ENCODE peak calls at places on chromosomes 12 and 14, in seven cellular contexts. L, A, Q, X, P, V and D are unnamed samples. For H3K9me3, the result is how much of the 10 kb centered on the place peaks cover.

GRCh38 chr14:71203306-71203705 is 296.0 kb downstream of the PCNX1 start:
- DNase-seq in L (no peak), A (no peak), Q (no peak), X (no peak), P (no peak), V (no peak), D (no peak)

GRCh38 chr12:597926-598568 is 65.2 kb downstream of the NINJ2 start:
- DNase-seq in L (no peak), A (no peak), Q (no peak), X (no peak), P (no peak), V (no peak), D (peak)

GRCh38 chr14:77014004-77014604 is 14.4 kb downstream of the IRF2BPL start:
- DNase-seq in L (no peak), A (peak), Q (no peak), X (peak), P (no peak), V (peak), D (no peak)

GRCh38 chr14:33198684-33199083 is 260.0 kb downstream of the NPAS3 start:
- DNase-seq in L (no peak), A (no peak), Q (no peak), X (no peak), P (no peak), V (no peak), D (no peak)

GRCh38 chr12:130254476-130255276 is 83.0 kb upstream of the PIWIL1 start:
- DNase-seq in L (no peak), A (no peak), Q (no peak), X (no peak), P (no peak), V (no peak), D (no peak)

GRCh38 chr12:94743174-94743573 is 92.8 kb upstream of the TMCC3 start:
- DNase-seq in L (no peak), A (no peak), Q (no peak), X (no peak), P (no peak), V (no peak), D (no peak)

GRCh38 chr14:65168840-65169239 is 66.5 kb upstream of the MAX start:
- DNase-seq in L (no peak), A (peak), Q (no peak), X (no peak), P (peak), V (no peak), D (no peak)

GRCh38 chr14:52618602-52619001 is 66.0 kb downstream of the GPR137C start:
- DNase-seq in L (no peak), A (no peak), Q (no peak), X (no peak), P (no peak), V (no peak), D (no peak)

GRCh38 chr12:54191550-54192022 is 2.8 kb upstream of the SMUG1 start:
- DNase-seq in L (peak), A (peak), Q (peak), X (peak), P (peak), V (peak), D (peak)

GRCh38 chr12:24374452-24374851 is 425.0 kb upstream of the SOX5 start:
- DNase-seq in L (no peak), A (no peak), Q (no peak), X (no peak), P (no peak), V (no peak), D (no peak)

GRCh38 chr14:66426451-66426850 is 59.7 kb upstream of the CCDC196 start:
- DNase-seq in L (no peak), A (no peak), Q (no peak), X (no peak), P (no peak), V (no peak), D (no peak)

GRCh38 chr14:34770901-34771300 is 56.5 kb upstream of the CFL2 start:
- DNase-seq in L (no peak), A (no peak), Q (no peak), X (no peak), P (no peak), V (no peak), D (no peak)

GRCh38 chr12:66428261-66428660 is 126.0 kb downstream of the HELB start:
- DNase-seq in L (no peak), A (no peak), Q (no peak), X (no peak), P (no peak), V (no peak), D (no peak)

GRCh38 chr12:67714648-67715047 is 66.1 kb downstream of the DYRK2 start:
- DNase-seq in L (no peak), A (no peak), Q (no peak), X (no peak), P (no peak), V (no peak), D (no peak)

GRCh38 chr12:19273482-19274330 is 144.2 kb downstream of the PLEKHA5 start:
- DNase-seq in L (no peak), A (peak), Q (peak), X (peak), P (no peak), V (peak), D (peak)

GRCh38 chr12:49364989-49365388 is 2.3 kb upstream of the SPATS2 start:
- DNase-seq in L (no peak), A (peak), Q (no peak), X (peak), P (no peak), V (no peak), D (no peak)

GRCh38 chr14:26851793-26852192 is 254.0 kb upstream of the NOVA1 start:
- DNase-seq in L (no peak), A (no peak), Q (no peak), X (no peak), P (peak), V (no peak), D (no peak)
- H3K9me3 ChIP-seq in L (under half), A (under half), Q (under half), X (under half), P (half or more), V (under half), D (under half)

GRCh38 chr12:34400986-34401658 is 378.8 kb downstream of the ALG10 start:
- DNase-seq in L (peak), A (no peak), Q (no peak), X (peak), P (no peak), V (no peak), D (peak)
- H3K9me3 ChIP-seq in L (half or more), A (under half), Q (under half), X (under half), P (under half), V (under half), D (under half)

GRCh38 chr14:19917955-19918518 is 2.4 kb upstream of the OR4K5 start:
- DNase-seq in L (no peak), A (no peak), Q (no peak), X (no peak), P (no peak), V (no peak), D (no peak)
- H3K9me3 ChIP-seq in L (under half), A (under half), Q (under half), X (under half), P (under half), V (under half), D (under half)

DNA sequence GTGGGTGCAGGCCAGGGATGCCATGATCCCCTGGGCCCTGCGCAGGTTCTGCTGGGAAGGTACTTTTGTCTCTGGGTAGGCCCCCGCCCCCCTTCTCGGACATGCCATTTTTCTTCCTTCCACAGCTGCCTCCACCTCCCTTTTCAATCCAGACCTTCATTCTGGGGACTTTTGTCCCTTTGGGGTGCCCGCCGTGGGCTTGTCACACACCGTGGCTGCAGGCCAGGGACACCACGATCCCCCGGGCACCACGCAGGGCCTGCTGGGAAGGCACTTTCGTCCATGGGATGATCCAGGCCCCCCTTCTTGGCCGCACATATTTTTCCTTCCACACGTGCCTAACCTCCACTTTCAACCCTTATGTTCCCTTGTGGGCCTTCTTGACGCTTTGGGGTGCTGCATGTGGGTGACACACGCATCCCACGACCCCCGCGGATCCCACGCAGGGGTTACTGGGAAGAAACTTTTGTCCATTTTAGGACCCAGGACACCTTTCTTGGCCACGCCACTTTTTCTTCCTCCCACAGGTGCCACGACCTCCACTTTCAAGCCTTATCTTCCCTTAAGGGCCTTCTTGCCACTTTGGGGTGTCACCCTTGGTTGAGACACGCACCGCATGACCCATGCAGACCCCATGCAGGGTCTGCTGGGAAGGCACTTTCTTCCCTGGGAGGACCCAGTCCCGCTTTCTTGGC is 272.5 kb downstream of the ALG10 start:
- DNase-seq in L (no peak), A (no peak), Q (no peak), X (no peak), P (no peak), V (peak), D (no peak)
- H3K9me3 ChIP-seq in L (under half), A (under half), Q (under half), X (under half), P (under half), V (under half), D (under half)

DNA sequence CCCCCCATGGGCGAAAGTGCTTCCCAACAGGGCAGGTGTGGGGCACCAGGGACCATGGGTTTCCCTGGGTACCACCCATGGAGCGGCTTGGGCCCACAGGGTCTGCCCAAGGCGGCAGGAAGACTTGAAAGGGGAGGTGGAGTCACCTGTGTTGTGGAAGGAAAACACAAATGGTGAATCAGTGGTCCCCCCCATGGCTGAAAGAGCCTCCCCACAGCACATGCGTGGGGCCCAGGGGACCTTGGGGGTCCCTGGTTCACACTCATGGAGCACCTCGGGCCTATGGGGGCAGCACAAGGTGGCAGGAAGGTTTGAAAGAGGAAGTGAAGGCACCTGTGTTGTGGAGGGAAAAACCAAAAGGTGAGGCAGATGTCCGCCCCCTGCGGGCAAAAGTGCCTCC is 581.9 kb downstream of the ALG10 start:
- DNase-seq in L (peak), A (no peak), Q (no peak), X (no peak), P (no peak), V (no peak), D (no peak)
- H3K9me3 ChIP-seq in L (half or more), A (under half), Q (under half), X (under half), P (under half), V (under half), D (under half)